ENCODE peak calls at places on chromosomes 11 and 22, in seven cellular contexts. K is IMR-90, F is HCT116, M is K562, N is GM12878, O is HepG2, V is H1. G is an unnamed sample. For H3K4me1, the result is how much of the 10 kb centered on the place peaks cover.

GRCh38 chr11:120337133-120337895 is 1.1 kb downstream of the ARHGEF12 start:
- DNase-seq in K (no peak), F (no peak), M (no peak), N (no peak), O (peak), V (no peak), G (peak)

GRCh38 chr11:2777396-2777795 is 77.6 kb upstream of the KCNQ1OT1 start:
- DNase-seq in K (peak), F (no peak), M (no peak), N (no peak), O (no peak), V (no peak), G (no peak)

GRCh38 chr22:24405631-24406321 is 21.6 kb upstream of the ADORA2A start:
- DNase-seq in K (no peak), F (no peak), M (no peak), N (no peak), O (no peak), V (no peak), G (no peak)

GRCh38 chr11:65391007-65391406 is 4.6 kb downstream of the FRMD8 start:
- DNase-seq in K (peak), F (no peak), M (no peak), N (no peak), O (no peak), V (no peak), G (peak)

GRCh38 chr22:24471570-24471969 is 23.6 kb upstream of the UPB1 start:
- DNase-seq in K (peak), F (no peak), M (no peak), N (no peak), O (no peak), V (peak), G (peak)

GRCh38 chr22:17699696-17700330 is 61.3 kb downstream of the BCL2L13 start:
- DNase-seq in K (no peak), F (no peak), M (no peak), N (no peak), O (no peak), V (no peak), G (no peak)

GRCh38 chr11:27216268-27217149 is 146.5 kb downstream of the CCDC34 start:
- DNase-seq in K (peak), F (no peak), M (no peak), N (no peak), O (no peak), V (peak), G (peak)

GRCh38 chr22:30210235-30210831 is 36.2 kb downstream of the LIF start:
- DNase-seq in K (peak), F (peak), M (no peak), N (no peak), O (peak), V (no peak), G (no peak)

GRCh38 chr22:36510384-36510783 is 3.5 kb upstream of the FOXRED2 start:
- DNase-seq in K (no peak), F (no peak), M (no peak), N (no peak), O (no peak), V (no peak), G (no peak)

GRCh38 chr11:75689861-75690641 is 21.2 kb upstream of the MAP6 start:
- DNase-seq in K (no peak), F (no peak), M (no peak), N (peak), O (no peak), V (no peak), G (no peak)

GRCh38 chr11:351411-351810 is 17.9 kb upstream of the B4GALNT4 start:
- DNase-seq in K (no peak), F (no peak), M (no peak), N (no peak), O (no peak), V (no peak), G (no peak)

GRCh38 chr22:33891992-33892391 is 28.3 kb downstream of the LARGE1 start:
- DNase-seq in K (no peak), F (no peak), M (no peak), N (no peak), O (no peak), V (no peak), G (no peak)

GRCh38 chr11:72314600-72315386 is 70.8 kb upstream of the PHOX2A start:
- DNase-seq in K (no peak), F (no peak), M (peak), N (no peak), O (no peak), V (no peak), G (no peak)

GRCh38 chr11:35138058-35138457 is 913 bp upstream of the CD44 start:
- DNase-seq in K (no peak), F (no peak), M (no peak), N (no peak), O (no peak), V (no peak), G (no peak)

GRCh38 chr11:22130462-22131053 is 62.3 kb upstream of the ANO5 start:
- DNase-seq in K (no peak), F (no peak), M (no peak), N (no peak), O (no peak), V (peak), G (no peak)

GRCh38 chr22:26713823-26714449 is 56.5 kb downstream of the MIAT start:
- DNase-seq in K (no peak), F (no peak), M (no peak), N (no peak), O (peak), V (no peak), G (peak)

GRCh38 chr22:26479043-26479791 is 4.4 kb downstream of the HPS4 start:
- DNase-seq in K (no peak), F (no peak), M (peak), N (no peak), O (peak), V (no peak), G (no peak)

GRCh38 chr11:65355013-65355775 is 643 bp downstream of the TIGD3 start:
- DNase-seq in K (no peak), F (no peak), M (peak), N (no peak), O (peak), V (peak), G (no peak)

GRCh38 chr11:17839973-17840611 is 105.5 kb downstream of the KCNC1 start:
- DNase-seq in K (peak), F (no peak), M (no peak), N (no peak), O (no peak), V (no peak), G (no peak)

GRCh38 chr11:133467686-133468085 is 64.6 kb downstream of the OPCML start:
- DNase-seq in K (no peak), F (no peak), M (no peak), N (no peak), O (no peak), V (no peak), G (no peak)

GRCh38 chr11:45815747-45816146 is 10.8 kb downstream of the SLC35C1 start:
- DNase-seq in K (peak), F (no peak), M (peak), N (no peak), O (no peak), V (no peak), G (no peak)

GRCh38 chr11:72242141-72242540 is 1.8 kb downstream of the PHOX2A start:
- DNase-seq in K (no peak), F (no peak), M (no peak), N (no peak), O (no peak), V (no peak), G (no peak)

GRCh38 chr22:19498866-19499190 is 19.1 kb downstream of the CDC45 start:
- DNase-seq in K (no peak), F (no peak), M (no peak), N (no peak), O (no peak), V (no peak), G (no peak)

DNA sequence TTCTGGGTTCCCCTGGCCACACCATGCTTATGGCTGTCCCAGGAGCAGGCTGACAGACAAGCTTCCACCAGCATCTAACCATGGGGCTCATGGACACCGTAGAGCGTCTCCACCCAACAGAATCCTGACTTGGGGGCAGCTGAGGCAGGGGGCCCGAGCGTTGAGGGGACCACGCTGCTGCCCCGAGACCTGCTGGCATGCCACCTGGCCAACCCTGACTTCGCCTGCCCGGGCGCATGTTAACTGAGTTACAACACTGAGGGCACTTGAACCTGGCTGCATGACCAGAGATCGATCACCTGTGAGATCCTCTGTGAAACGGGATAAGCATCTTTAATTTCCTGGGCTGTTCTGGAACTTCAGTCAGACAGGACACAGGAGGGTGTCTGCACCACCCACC is 13.7 kb downstream of the PPM1F start:
- DNase-seq in K (no peak), F (no peak), M (no peak), N (no peak), O (no peak), V (no peak), G (no peak)
- H3K4me1 ChIP-seq in K (under half), F (half or more), M (half or more), N (under half), O (under half), V (under half), G (half or more)

GRCh38 chr11:96306600-96306932 is 36.4 kb downstream of the MAML2 start:
- DNase-seq in K (no peak), F (peak), M (no peak), N (no peak), O (no peak), V (no peak), G (no peak)

GRCh38 chr11:96303980-96304379 is 39.0 kb downstream of the MAML2 start:
- DNase-seq in K (no peak), F (no peak), M (no peak), N (no peak), O (no peak), V (no peak), G (peak)

GRCh38 chr11:96303067-96303466 is 39.9 kb downstream of the MAML2 start:
- DNase-seq in K (peak), F (no peak), M (no peak), N (no peak), O (no peak), V (no peak), G (peak)

GRCh38 chr11:96299155-96299883 is 43.7 kb downstream of the MAML2 start:
- DNase-seq in K (no peak), F (no peak), M (no peak), N (no peak), O (no peak), V (no peak), G (no peak)

GRCh38 chr11:96301818-96302217 is 41.2 kb downstream of the MAML2 start:
- DNase-seq in K (no peak), F (no peak), M (no peak), N (no peak), O (no peak), V (no peak), G (no peak)
- H3K9ac ChIP-seq in K (no peak), F (no peak), M (no peak), N (no peak), O (no peak), V (no peak), G (no peak)

DNA sequence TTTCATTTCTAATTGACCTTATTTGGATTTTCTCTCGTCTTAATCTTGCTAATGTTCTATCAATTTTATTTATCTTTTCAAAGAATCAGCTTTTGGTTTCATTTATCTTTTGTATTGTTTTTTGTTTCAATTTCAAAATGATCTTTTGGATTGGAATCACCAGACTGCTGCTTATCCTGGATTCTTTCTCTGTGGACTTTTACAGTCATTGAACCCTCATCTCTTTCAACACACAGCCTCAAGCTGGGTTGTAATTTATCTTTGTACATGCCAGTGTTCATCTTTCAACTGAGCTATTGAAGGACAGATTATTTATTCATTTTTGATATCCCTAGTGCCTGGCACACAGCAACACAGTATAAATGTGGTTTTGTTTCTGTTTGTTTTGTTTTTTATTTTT is 195.9 kb downstream of the ARHGAP42 start:
- DNase-seq in K (no peak), F (no peak), M (no peak), N (no peak), O (no peak), V (no peak), G (no peak)
- TF ChIP-seq POLR2A in K (no peak), F (no peak), M (no peak), N (no peak), O (no peak), V (no peak), G (no peak)

GRCh38 chr11:118908931-118909618 is 16.7 kb downstream of the BCL9L start:
- DNase-seq in K (peak), F (no peak), M (no peak), N (no peak), O (no peak), V (peak), G (peak)
- H3K4me1 ChIP-seq in K (under half), F (half or more), M (half or more), N (under half), O (half or more), V (under half), G (under half)

GRCh38 chr11:6656936-6657335 is 1.3 kb upstream of the DCHS1 start:
- DNase-seq in K (no peak), F (no peak), M (no peak), N (no peak), O (no peak), V (peak), G (no peak)
- H3K9ac ChIP-seq in K (no peak), F (no peak), M (no peak), N (no peak), O (no peak), V (no peak), G (no peak)

GRCh38 chr22:41834005-41834975 is 1.4 kb downstream of the SREBF2 start:
- DNase-seq in K (no peak), F (no peak), M (no peak), N (no peak), O (peak), V (no peak), G (peak)
- TF ChIP-seq POLR2A in K (no peak), F (no peak), M (no peak), N (no peak), O (no peak), V (no peak), G (no peak)

GRCh38 chr11:12214751-12215150 is 104.4 kb downstream of the MICAL2 start:
- DNase-seq in K (peak), F (no peak), M (no peak), N (no peak), O (no peak), V (no peak), G (no peak)

GRCh38 chr11:12217879-12218278 is 107.5 kb downstream of the MICAL2 start:
- DNase-seq in K (no peak), F (no peak), M (no peak), N (no peak), O (no peak), V (no peak), G (no peak)

GRCh38 chr11:12215192-12215591 is 104.8 kb downstream of the MICAL2 start:
- DNase-seq in K (no peak), F (no peak), M (no peak), N (no peak), O (no peak), V (no peak), G (no peak)

GRCh38 chr11:12216100-12216499 is 105.7 kb downstream of the MICAL2 start:
- DNase-seq in K (no peak), F (no peak), M (no peak), N (no peak), O (no peak), V (no peak), G (no peak)

GRCh38 chr11:12216542-12217422 is 106.4 kb downstream of the MICAL2 start:
- DNase-seq in K (peak), F (no peak), M (no peak), N (no peak), O (no peak), V (no peak), G (peak)
- H3K4me1 ChIP-seq in K (under half), F (under half), M (under half), N (under half), O (half or more), V (under half), G (half or more)